ENCODE peak calls at places on chromosomes 5 and 9, in seven cellular contexts. One of them, this sample, is unnamed.

GRCh38 chr5:172004824-172005237 is 1.6 kb downstream of the FBXW11 start:
- DNase-seq in HepG2: no peak
- DNase-seq in GM12892: no peak
- DNase-seq in K562: no peak
- DNase-seq in GM12878: peak
- DNase-seq in SK-N-SH: no peak
- DNase-seq in H1: no peak
- DNase-seq in this sample: no peak

GRCh38 chr9:93673271-93673843 is 97.0 kb downstream of the PHF2 start:
- DNase-seq in HepG2: no peak
- DNase-seq in GM12892: peak
- DNase-seq in K562: no peak
- DNase-seq in GM12878: no peak
- DNase-seq in SK-N-SH: peak
- DNase-seq in H1: peak
- DNase-seq in this sample: no peak

GRCh38 chr9:20805766-20806165 is 121.7 kb downstream of the FOCAD start:
- DNase-seq in HepG2: no peak
- DNase-seq in GM12892: no peak
- DNase-seq in K562: no peak
- DNase-seq in GM12878: no peak
- DNase-seq in SK-N-SH: no peak
- DNase-seq in H1: no peak
- DNase-seq in this sample: no peak

GRCh38 chr5:15254607-15255006 is 245.4 kb upstream of the FBXL7 start:
- DNase-seq in HepG2: no peak
- DNase-seq in GM12892: no peak
- DNase-seq in K562: no peak
- DNase-seq in GM12878: no peak
- DNase-seq in SK-N-SH: no peak
- DNase-seq in H1: no peak
- DNase-seq in this sample: no peak

GRCh38 chr9:29685531-29685930 is 2112.2 kb upstream of the C9orf72 start:
- DNase-seq in HepG2: no peak
- DNase-seq in GM12892: no peak
- DNase-seq in K562: no peak
- DNase-seq in GM12878: no peak
- DNase-seq in SK-N-SH: no peak
- DNase-seq in H1: no peak
- DNase-seq in this sample: no peak

GRCh38 chr9:27924502-27924901 is 351.2 kb upstream of the C9orf72 start:
- DNase-seq in HepG2: no peak
- DNase-seq in GM12892: no peak
- DNase-seq in K562: no peak
- DNase-seq in GM12878: no peak
- DNase-seq in SK-N-SH: no peak
- DNase-seq in H1: no peak
- DNase-seq in this sample: no peak

GRCh38 chr5:92548351-92548750 is 1032.7 kb downstream of the NR2F1-AS1 start:
- DNase-seq in HepG2: no peak
- DNase-seq in GM12892: no peak
- DNase-seq in K562: no peak
- DNase-seq in GM12878: no peak
- DNase-seq in SK-N-SH: no peak
- DNase-seq in H1: no peak
- DNase-seq in this sample: no peak

GRCh38 chr9:82148849-82149544 is 160.4 kb downstream of the SPATA31D1 start:
- DNase-seq in HepG2: no peak
- DNase-seq in GM12892: no peak
- DNase-seq in K562: no peak
- DNase-seq in GM12878: no peak
- DNase-seq in SK-N-SH: peak
- DNase-seq in H1: no peak
- DNase-seq in this sample: no peak

GRCh38 chr5:1718669-1719068 is 81.0 kb downstream of the MRPL36 start:
- DNase-seq in HepG2: no peak
- DNase-seq in GM12892: no peak
- DNase-seq in K562: no peak
- DNase-seq in GM12878: no peak
- DNase-seq in SK-N-SH: no peak
- DNase-seq in H1: no peak
- DNase-seq in this sample: no peak

GRCh38 chr5:87393331-87393730 is 19.4 kb downstream of the CCNH start:
- DNase-seq in HepG2: no peak
- DNase-seq in GM12892: no peak
- DNase-seq in K562: no peak
- DNase-seq in GM12878: no peak
- DNase-seq in SK-N-SH: no peak
- DNase-seq in H1: no peak
- DNase-seq in this sample: no peak

GRCh38 chr9:84573098-84573497 is 96.4 kb upstream of the NTRK2 start:
- DNase-seq in HepG2: no peak
- DNase-seq in GM12892: no peak
- DNase-seq in K562: no peak
- DNase-seq in GM12878: no peak
- DNase-seq in SK-N-SH: no peak
- DNase-seq in H1: no peak
- DNase-seq in this sample: no peak

GRCh38 chr9:134373953-134374300 is 47.7 kb downstream of the RXRA start:
- DNase-seq in HepG2: no peak
- DNase-seq in GM12892: no peak
- DNase-seq in K562: no peak
- DNase-seq in GM12878: no peak
- DNase-seq in SK-N-SH: no peak
- DNase-seq in H1: no peak
- DNase-seq in this sample: no peak

GRCh38 chr9:102479191-102479590 is 515.9 kb upstream of the CYLC2 start:
- DNase-seq in HepG2: no peak
- DNase-seq in GM12892: no peak
- DNase-seq in K562: no peak
- DNase-seq in GM12878: no peak
- DNase-seq in SK-N-SH: no peak
- DNase-seq in H1: no peak
- DNase-seq in this sample: no peak

GRCh38 chr9:124960409-124960752 is 19.5 kb upstream of the GOLGA1 start:
- DNase-seq in HepG2: no peak
- DNase-seq in GM12892: no peak
- DNase-seq in K562: no peak
- DNase-seq in GM12878: no peak
- DNase-seq in SK-N-SH: no peak
- DNase-seq in H1: no peak
- DNase-seq in this sample: no peak

GRCh38 chr5:103041071-103041676 is 78.8 kb downstream of the GIN1 start:
- DNase-seq in HepG2: peak
- DNase-seq in GM12892: no peak
- DNase-seq in K562: no peak
- DNase-seq in GM12878: no peak
- DNase-seq in SK-N-SH: peak
- DNase-seq in H1: no peak
- DNase-seq in this sample: no peak

GRCh38 chr5:50694027-50694590 is 27.7 kb downstream of the PARP8 start:
- DNase-seq in HepG2: no peak
- DNase-seq in GM12892: no peak
- DNase-seq in K562: no peak
- DNase-seq in GM12878: no peak
- DNase-seq in SK-N-SH: no peak
- DNase-seq in H1: no peak
- DNase-seq in this sample: no peak

GRCh38 chr5:132815454-132815853 is 2.4 kb downstream of the SOWAHA start:
- DNase-seq in HepG2: no peak
- DNase-seq in GM12892: no peak
- DNase-seq in K562: no peak
- DNase-seq in GM12878: no peak
- DNase-seq in SK-N-SH: no peak
- DNase-seq in H1: no peak
- DNase-seq in this sample: no peak

GRCh38 chr9:113427629-113428028 is 17.1 kb downstream of the C9orf43 start:
- DNase-seq in HepG2: no peak
- DNase-seq in GM12892: no peak
- DNase-seq in K562: no peak
- DNase-seq in GM12878: no peak
- DNase-seq in SK-N-SH: no peak
- DNase-seq in H1: no peak
- DNase-seq in this sample: no peak

GRCh38 chr9:107870927-107871720 is 381.6 kb upstream of the KLF4 start:
- DNase-seq in HepG2: no peak
- DNase-seq in GM12892: no peak
- DNase-seq in K562: no peak
- DNase-seq in GM12878: no peak
- DNase-seq in SK-N-SH: no peak
- DNase-seq in H1: no peak
- DNase-seq in this sample: no peak

GRCh38 chr9:133089271-133089671 is 27.5 kb downstream of the CEL start:
- DNase-seq in HepG2: no peak
- DNase-seq in GM12892: no peak
- DNase-seq in K562: no peak
- DNase-seq in GM12878: no peak
- DNase-seq in SK-N-SH: no peak
- DNase-seq in H1: no peak
- DNase-seq in this sample: no peak

GRCh38 chr9:119160559-119160958 is 208.7 kb downstream of the BRINP1 start:
- DNase-seq in HepG2: no peak
- DNase-seq in GM12892: no peak
- DNase-seq in K562: no peak
- DNase-seq in GM12878: no peak
- DNase-seq in SK-N-SH: no peak
- DNase-seq in H1: no peak
- DNase-seq in this sample: no peak

GRCh38 chr9:137235424-137236237 is 4.9 kb downstream of the SLC34A3 start:
- DNase-seq in HepG2: peak
- DNase-seq in GM12892: no peak
- DNase-seq in K562: no peak
- DNase-seq in GM12878: no peak
- DNase-seq in SK-N-SH: no peak
- DNase-seq in H1: no peak
- DNase-seq in this sample: no peak

GRCh38 chr9:132881826-132882225 is 3.1 kb downstream of the SPACA9 start:
- DNase-seq in HepG2: no peak
- DNase-seq in GM12892: no peak
- DNase-seq in K562: no peak
- DNase-seq in GM12878: no peak
- DNase-seq in SK-N-SH: no peak
- DNase-seq in H1: no peak
- DNase-seq in this sample: no peak

GRCh38 chr9:134626141-134626423 is 15.5 kb upstream of the COL5A1 start:
- DNase-seq in HepG2: no peak
- DNase-seq in GM12892: no peak
- DNase-seq in K562: no peak
- DNase-seq in GM12878: no peak
- DNase-seq in SK-N-SH: no peak
- DNase-seq in H1: no peak
- DNase-seq in this sample: no peak

DNA sequence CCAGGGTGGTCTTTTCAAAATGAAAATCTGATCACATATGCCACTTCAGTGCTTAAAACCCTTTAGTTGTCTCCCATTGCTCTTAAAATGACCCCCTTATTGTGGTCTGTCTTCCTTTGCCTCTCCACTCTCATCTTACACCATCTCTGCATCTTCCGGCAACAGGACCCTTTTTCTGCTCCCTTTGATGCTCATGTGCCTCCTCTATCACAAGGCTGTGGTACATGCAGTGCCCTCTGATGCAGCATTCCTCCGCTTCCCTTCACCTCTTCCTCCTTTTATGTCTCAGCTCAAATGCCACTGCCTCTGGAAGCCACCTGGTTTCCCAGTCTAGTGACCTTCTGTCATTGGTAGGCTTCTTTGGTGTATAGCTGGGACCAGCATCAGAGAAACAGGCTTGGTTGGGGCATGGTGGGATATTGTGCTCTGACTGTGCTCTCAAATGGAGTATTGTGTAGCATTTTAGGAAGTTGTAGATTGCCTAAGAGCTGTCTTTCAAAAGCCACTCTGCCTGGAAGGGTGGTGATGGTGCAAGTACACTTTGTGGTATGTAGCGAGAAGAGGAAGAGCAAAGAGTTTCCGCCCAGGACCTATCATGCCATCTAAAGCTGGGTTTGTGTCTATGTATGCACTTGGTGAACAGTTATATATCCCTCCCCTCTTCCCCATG is 28.1 kb downstream of the ARHGAP26 start:
- DNase-seq in HepG2: peak
- DNase-seq in GM12892: no peak
- DNase-seq in K562: no peak
- DNase-seq in GM12878: no peak
- DNase-seq in SK-N-SH: no peak
- DNase-seq in H1: no peak
- DNase-seq in this sample: no peak
- TF ChIP-seq TAF1 in HepG2: no peak
- TF ChIP-seq TAF1 in GM12892: no peak
- TF ChIP-seq TAF1 in K562: no peak
- TF ChIP-seq TAF1 in GM12878: no peak
- TF ChIP-seq TAF1 in SK-N-SH: no peak
- TF ChIP-seq TAF1 in H1: no peak
- TF ChIP-seq TAF1 in this sample: no peak

GRCh38 chr5:134891473-134891872 is 13.5 kb upstream of the PCBD2 start:
- DNase-seq in HepG2: no peak
- DNase-seq in GM12892: no peak
- DNase-seq in K562: no peak
- DNase-seq in GM12878: no peak
- DNase-seq in SK-N-SH: no peak
- DNase-seq in H1: no peak
- DNase-seq in this sample: no peak
- TF ChIP-seq TAF1 in HepG2: no peak
- TF ChIP-seq TAF1 in GM12892: no peak
- TF ChIP-seq TAF1 in K562: no peak
- TF ChIP-seq TAF1 in GM12878: no peak
- TF ChIP-seq TAF1 in SK-N-SH: no peak
- TF ChIP-seq TAF1 in H1: no peak
- TF ChIP-seq TAF1 in this sample: no peak

DNA sequence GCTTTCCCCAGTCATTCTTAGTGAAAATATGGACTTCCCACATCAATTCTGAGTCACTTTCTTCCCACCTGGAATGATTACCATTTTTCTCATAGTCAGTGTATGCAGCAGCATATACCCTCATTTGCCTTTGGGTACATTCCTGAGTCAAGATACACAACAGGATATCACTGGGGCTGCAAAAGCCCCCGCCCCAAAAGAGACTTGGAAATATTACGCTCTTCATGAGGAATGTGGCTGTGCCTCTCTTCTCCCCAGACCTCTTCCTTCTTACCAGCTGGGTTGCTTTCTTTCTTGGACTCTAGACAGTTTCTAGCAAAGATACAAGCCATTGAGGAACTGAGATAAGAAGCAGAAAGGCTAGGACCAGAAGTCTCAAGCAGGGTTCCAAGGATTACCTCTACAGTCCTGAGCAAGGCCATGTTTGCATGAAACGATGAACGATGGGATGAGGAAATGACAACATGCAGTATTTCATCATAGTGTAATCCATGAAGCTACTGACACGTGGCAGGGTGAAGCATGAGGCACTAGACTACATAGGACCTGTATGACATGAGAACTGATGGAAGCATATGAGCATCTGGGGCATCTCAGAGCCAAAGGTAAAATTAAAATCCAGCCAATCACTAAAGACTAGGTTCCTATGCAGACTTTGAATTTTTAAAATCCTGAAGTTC is 218.1 kb downstream of the RAB3C start:
- DNase-seq in HepG2: no peak
- DNase-seq in GM12892: no peak
- DNase-seq in K562: no peak
- DNase-seq in GM12878: no peak
- DNase-seq in SK-N-SH: no peak
- DNase-seq in H1: no peak
- DNase-seq in this sample: no peak
- TF ChIP-seq TAF1 in HepG2: no peak
- TF ChIP-seq TAF1 in GM12892: no peak
- TF ChIP-seq TAF1 in K562: no peak
- TF ChIP-seq TAF1 in GM12878: no peak
- TF ChIP-seq TAF1 in SK-N-SH: no peak
- TF ChIP-seq TAF1 in H1: no peak
- TF ChIP-seq TAF1 in this sample: no peak

GRCh38 chr5:120735076-120735475 is 271.0 kb downstream of the PRR16 start:
- DNase-seq in HepG2: no peak
- DNase-seq in GM12892: no peak
- DNase-seq in K562: no peak
- DNase-seq in GM12878: no peak
- DNase-seq in SK-N-SH: no peak
- DNase-seq in H1: no peak
- DNase-seq in this sample: no peak
- TF ChIP-seq TAF1 in HepG2: no peak
- TF ChIP-seq TAF1 in GM12892: no peak
- TF ChIP-seq TAF1 in K562: no peak
- TF ChIP-seq TAF1 in GM12878: no peak
- TF ChIP-seq TAF1 in SK-N-SH: no peak
- TF ChIP-seq TAF1 in H1: no peak
- TF ChIP-seq TAF1 in this sample: no peak

This sample was measured in GM12891.